ENCODE peak calls at places on chromosomes 4 and X, in ten cellular contexts. E, L, V, T, S, F, N, K, M and A are unnamed samples.
A peak's percentile ranks its signal among the peaks of the same experiment; 100 is the strongest.

GRCh38 chr4:105619193-105619931 is 66.9 kb downstream of the ARHGEF38 start:
- DNase-seq in E (peak; percentile 68), L (no peak), V (peak; percentile 93), T (peak; percentile 9), S (peak; percentile 84), F (no peak), N (no peak), K (peak; percentile 86), M (peak; percentile 16), A (peak; percentile 57)

GRCh38 chr4:178453057-178453456 is 1010.8 kb upstream of the AGA start:
- DNase-seq in E (no peak), L (no peak), V (no peak), T (no peak), S (no peak), F (no peak), N (no peak), K (no peak), M (no peak), A (no peak)

GRCh38 chr4:99043346-99043745 is 45.2 kb downstream of the ADH5 start:
- DNase-seq in E (no peak), L (no peak), V (no peak), T (no peak), S (no peak), F (no peak), N (no peak), K (no peak), M (no peak), A (no peak)

GRCh38 chr4:90602728-90603127 is 475.5 kb downstream of the CCSER1 start:
- DNase-seq in E (no peak), L (no peak), V (no peak), T (no peak), S (no peak), F (no peak), N (no peak), K (no peak), M (no peak), A (no peak)

GRCh38 chr4:109996531-109996930 is 83.8 kb downstream of the EGF start:
- DNase-seq in E (no peak), L (no peak), V (no peak), T (no peak), S (no peak), F (no peak), N (no peak), K (no peak), M (no peak), A (no peak)

GRCh38 chr4:187666634-187667033 is 328.9 kb upstream of the ZFP42 start:
- DNase-seq in E (no peak), L (no peak), V (no peak), T (no peak), S (no peak), F (no peak), N (no peak), K (no peak), M (no peak), A (peak; percentile 5)

GRCh38 chrX:148611993-148612392 is 111.6 kb downstream of the AFF2 start:
- DNase-seq in E (no peak), L (no peak), V (no peak), T (no peak), S (no peak), F (no peak), N (no peak), K (no peak), M (no peak), A (no peak)

GRCh38 chrX:361231-362145 is 25.2 kb downstream of the PPP2R3B start:
- DNase-seq in E (no peak), L (no peak), V (peak; percentile 65), T (no peak), S (peak; percentile 62), F (no peak), N (no peak), K (no peak), M (no peak), A (no peak)

GRCh38 chrX:40465735-40466551 is 114.8 kb upstream of the ATP6AP2 start:
- DNase-seq in E (no peak), L (no peak), V (no peak), T (no peak), S (no peak), F (no peak), N (no peak), K (no peak), M (no peak), A (no peak)

GRCh38 chrX:115598556-115598955 is 37.6 kb downstream of the PLS3 start:
- DNase-seq in E (no peak), L (no peak), V (no peak), T (no peak), S (no peak), F (no peak), N (no peak), K (no peak), M (no peak), A (no peak)

DNA sequence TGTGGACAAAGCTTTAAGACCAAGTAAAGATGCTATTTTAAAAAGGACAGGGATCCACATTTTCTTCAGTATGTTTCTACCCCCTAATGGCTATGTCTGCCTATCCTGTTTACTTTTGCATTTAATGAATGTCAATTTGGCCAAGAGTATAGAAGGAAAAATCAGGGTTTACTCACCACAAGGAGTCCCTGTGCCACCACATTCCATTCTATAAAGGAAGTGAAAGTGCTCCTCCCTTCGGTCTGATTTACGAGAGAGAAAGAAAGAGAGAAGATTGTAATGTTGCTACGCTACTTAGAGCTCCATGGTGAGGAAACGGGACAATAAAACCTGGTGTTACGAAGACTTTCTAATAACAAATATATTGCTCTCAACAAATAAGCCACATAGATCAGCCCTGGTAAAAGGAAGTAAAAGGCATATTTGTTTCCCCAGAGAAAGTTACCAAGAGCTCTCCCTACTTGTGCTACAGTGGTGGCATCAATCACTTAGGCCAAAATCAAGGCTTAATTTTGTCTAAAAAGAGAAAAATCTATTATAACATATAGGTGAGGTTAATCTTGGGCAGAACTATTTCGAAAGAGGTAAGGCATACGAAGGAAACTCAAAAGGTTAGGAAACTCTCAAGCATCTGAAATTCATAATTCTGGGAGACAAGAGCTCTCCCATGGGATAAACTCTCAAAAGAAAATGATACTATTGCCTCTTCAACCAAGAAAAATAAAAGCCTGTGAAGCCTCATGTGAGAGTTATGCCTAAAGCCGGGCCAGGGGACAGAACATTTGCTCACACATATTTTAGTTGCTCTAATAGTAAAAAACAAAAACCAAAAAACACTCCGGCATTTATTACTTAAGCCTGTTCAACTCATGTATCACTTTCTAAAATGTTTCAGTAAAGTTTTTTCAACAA is 29.5 kb downstream of the TAPT1 start:
- DNase-seq in E (no peak), L (no peak), V (no peak), T (peak; percentile 76), S (no peak), F (peak; percentile 38), N (no peak), K (no peak), M (peak; percentile 14), A (no peak)
- TF ChIP-seq CTCF in E (peak; percentile 58), L (peak; percentile 41), V (peak; percentile 47), T (peak; percentile 42), S (peak; percentile 53), F (peak; percentile 35), N (no peak), K (peak; percentile 55), M (no peak), A (peak; percentile 62)

DNA sequence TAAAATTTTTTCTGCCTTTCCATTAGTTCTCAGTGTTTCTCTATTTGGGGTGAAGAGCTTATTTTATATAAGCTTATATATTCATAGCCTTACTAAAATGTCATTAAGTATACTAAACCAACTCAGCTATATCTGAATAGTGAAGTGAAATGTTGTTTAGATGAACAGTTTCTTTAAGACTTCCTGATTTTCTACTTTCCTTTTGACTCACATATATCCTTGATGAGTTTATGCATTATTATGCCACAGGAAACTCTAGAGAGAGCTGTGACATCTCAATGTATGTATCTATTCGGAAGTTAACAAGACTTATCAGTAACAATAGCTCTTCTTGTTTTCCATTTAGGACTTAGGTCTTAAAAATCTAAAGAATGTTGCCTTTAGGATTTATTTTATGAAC is 1491.8 kb upstream of the IGFBP7 start:
- DNase-seq in E (no peak), L (no peak), V (no peak), T (no peak), S (no peak), F (no peak), N (no peak), K (no peak), M (no peak), A (no peak)
- H3K27ac ChIP-seq in E (no peak overlapping the region), L (no peak overlapping the region), V (no peak overlapping the region), T (no peak overlapping the region), S (no peak overlapping the region), F (no peak overlapping the region), N (no peak overlapping the region), K (no peak overlapping the region), M (no peak overlapping the region), A (no peak overlapping the region)

GRCh38 chrX:93874554-93874953 is 200.5 kb downstream of the FAM133A start:
- DNase-seq in E (no peak), L (no peak), V (no peak), T (no peak), S (no peak), F (no peak), N (no peak), K (no peak), M (peak; percentile 3), A (no peak)
- TF ChIP-seq CTCF in E (peak; percentile 22), L (peak; percentile 47), V (no peak), T (peak; percentile 26), S (no peak), F (no peak), N (no peak), K (no peak), M (peak; percentile 69), A (no peak)

GRCh38 chr4:3403104-3403906 is 38.5 kb upstream of the HGFAC start:
- DNase-seq in E (no peak), L (no peak), V (no peak), T (no peak), S (peak; percentile 51), F (no peak), N (no peak), K (no peak), M (no peak), A (no peak)
- H3K27ac ChIP-seq in E (peak overlapping the region; percentile 61), L (no peak overlapping the region), V (no peak overlapping the region), T (peak overlapping the region; percentile 85), S (no peak overlapping the region), F (no peak overlapping the region), N (no peak overlapping the region), K (no peak overlapping the region), M (no peak overlapping the region), A (peak overlapping the region; percentile 85)

DNA sequence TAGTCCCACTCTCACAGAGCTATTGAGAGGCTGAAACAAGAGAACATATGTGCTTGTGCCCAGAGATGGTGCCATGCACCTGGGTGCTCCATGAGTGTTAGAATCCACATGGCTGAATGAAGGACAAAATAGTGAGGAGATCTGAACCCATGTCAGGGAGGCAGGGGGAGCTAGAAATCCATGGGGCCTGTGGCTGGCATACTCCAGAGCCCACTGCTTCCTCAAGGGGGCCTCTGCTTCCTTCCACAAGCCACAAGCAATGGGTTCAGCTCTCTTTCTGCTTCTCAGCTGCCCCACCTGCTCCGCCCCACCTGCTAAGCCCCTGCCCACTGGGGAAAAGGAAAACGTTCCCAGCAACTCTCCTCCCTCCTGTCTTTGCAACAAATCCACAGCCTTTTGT is 46.1 kb downstream of the PJA1 start:
- DNase-seq in E (no peak), L (no peak), V (no peak), T (no peak), S (no peak), F (no peak), N (no peak), K (no peak), M (no peak), A (no peak)
- TF ChIP-seq CTCF in E (no peak), L (no peak), V (no peak), T (no peak), S (no peak), F (no peak), N (no peak), K (no peak), M (no peak), A (no peak)

GRCh38 chr4:153748378-153748777 is 11.4 kb downstream of the RNF175 start:
- DNase-seq in E (no peak), L (peak; percentile 84), V (no peak), T (peak; percentile 70), S (no peak), F (no peak), N (no peak), K (no peak), M (peak; percentile 30), A (no peak)
- H3K27ac ChIP-seq in E (no peak overlapping the region), L (peak overlapping the region; percentile 57), V (no peak overlapping the region), T (no peak overlapping the region), S (no peak overlapping the region), F (no peak overlapping the region), N (no peak overlapping the region), K (no peak overlapping the region), M (no peak overlapping the region), A (no peak overlapping the region)